ENCODE peak calls at places on chromosomes 6 and 20, in eight cellular contexts. One of them, this sample, is unnamed. For H3K27me3, the result is how much of the 10 kb centered on the place peaks cover.

GRCh38 chr6:47741807-47742206 is 40.0 kb upstream of the OPN5 start:
- DNase-seq in prostate gland: no peak
- DNase-seq in breast epithelium: no peak
- DNase-seq in left ventricle myocardium inferior: no peak
- DNase-seq in cardiac muscle cell: no peak
- DNase-seq in AG04450: no peak
- DNase-seq in hepatocyte: peak
- DNase-seq in GM23338: no peak
- DNase-seq in this sample: peak

GRCh38 chr6:148735996-148736395 is 10.8 kb upstream of the UST start:
- DNase-seq in left ventricle myocardium inferior: no peak
- DNase-seq in prostate gland: no peak
- DNase-seq in GM23338: no peak
- DNase-seq in AG04450: no peak
- DNase-seq in cardiac muscle cell: no peak
- DNase-seq in breast epithelium: no peak
- DNase-seq in hepatocyte: no peak
- DNase-seq in this sample: no peak

GRCh38 chr20:62210496-62210855 is 9.6 kb downstream of the HRH3 start:
- DNase-seq in hepatocyte: no peak
- DNase-seq in cardiac muscle cell: no peak
- DNase-seq in AG04450: no peak
- DNase-seq in left ventricle myocardium inferior: no peak
- DNase-seq in GM23338: no peak
- DNase-seq in breast epithelium: no peak
- DNase-seq in prostate gland: no peak
- DNase-seq in this sample: no peak

GRCh38 chr6:89368107-89368506 is 15.6 kb upstream of the UBE2J1 start:
- DNase-seq in prostate gland: no peak
- DNase-seq in cardiac muscle cell: peak
- DNase-seq in breast epithelium: no peak
- DNase-seq in GM23338: peak
- DNase-seq in AG04450: no peak
- DNase-seq in hepatocyte: peak
- DNase-seq in left ventricle myocardium inferior: peak
- DNase-seq in this sample: peak

GRCh38 chr20:60815656-60816055 is 436.4 kb upstream of the CDH4 start:
- DNase-seq in prostate gland: no peak
- DNase-seq in AG04450: no peak
- DNase-seq in breast epithelium: no peak
- DNase-seq in left ventricle myocardium inferior: no peak
- DNase-seq in cardiac muscle cell: no peak
- DNase-seq in GM23338: no peak
- DNase-seq in hepatocyte: no peak
- DNase-seq in this sample: no peak

GRCh38 chr6:166567107-166567506 is 19.4 kb downstream of the RAMACL start:
- DNase-seq in left ventricle myocardium inferior: no peak
- DNase-seq in GM23338: no peak
- DNase-seq in breast epithelium: no peak
- DNase-seq in hepatocyte: peak
- DNase-seq in cardiac muscle cell: no peak
- DNase-seq in AG04450: peak
- DNase-seq in prostate gland: no peak
- DNase-seq in this sample: peak

GRCh38 chr6:158230967-158231550 is 62.9 kb downstream of the GTF2H5 start:
- DNase-seq in hepatocyte: no peak
- DNase-seq in breast epithelium: no peak
- DNase-seq in GM23338: no peak
- DNase-seq in prostate gland: no peak
- DNase-seq in left ventricle myocardium inferior: no peak
- DNase-seq in AG04450: no peak
- DNase-seq in cardiac muscle cell: no peak
- DNase-seq in this sample: no peak

GRCh38 chr20:38893056-38893455 is 33.2 kb upstream of the FAM83D start:
- DNase-seq in left ventricle myocardium inferior: no peak
- DNase-seq in GM23338: no peak
- DNase-seq in hepatocyte: no peak
- DNase-seq in AG04450: no peak
- DNase-seq in prostate gland: no peak
- DNase-seq in breast epithelium: no peak
- DNase-seq in cardiac muscle cell: no peak
- DNase-seq in this sample: no peak

GRCh38 chr6:121485359-121485809 is 49.9 kb downstream of the GJA1 start:
- DNase-seq in breast epithelium: no peak
- DNase-seq in left ventricle myocardium inferior: no peak
- DNase-seq in GM23338: peak
- DNase-seq in cardiac muscle cell: no peak
- DNase-seq in AG04450: no peak
- DNase-seq in hepatocyte: peak
- DNase-seq in prostate gland: no peak
- DNase-seq in this sample: peak

GRCh38 chr20:50982372-50982771 is 23.8 kb downstream of the MOCS3 start:
- DNase-seq in hepatocyte: peak
- DNase-seq in AG04450: no peak
- DNase-seq in breast epithelium: peak
- DNase-seq in left ventricle myocardium inferior: no peak
- DNase-seq in prostate gland: peak
- DNase-seq in cardiac muscle cell: no peak
- DNase-seq in GM23338: no peak
- DNase-seq in this sample: peak

GRCh38 chr6:57173056-57173885 is 1.1 kb downstream of the BAG2 start:
- DNase-seq in AG04450: no peak
- DNase-seq in hepatocyte: peak
- DNase-seq in GM23338: peak
- DNase-seq in breast epithelium: no peak
- DNase-seq in cardiac muscle cell: peak
- DNase-seq in left ventricle myocardium inferior: no peak
- DNase-seq in prostate gland: no peak
- DNase-seq in this sample: peak

GRCh38 chr6:131765081-131765852 is 42.6 kb upstream of the ENPP1 start:
- DNase-seq in AG04450: no peak
- DNase-seq in breast epithelium: no peak
- DNase-seq in prostate gland: no peak
- DNase-seq in cardiac muscle cell: no peak
- DNase-seq in hepatocyte: no peak
- DNase-seq in GM23338: no peak
- DNase-seq in left ventricle myocardium inferior: no peak
- DNase-seq in this sample: no peak

GRCh38 chr20:35305682-35306556 is 13.7 kb upstream of the FAM83C start:
- DNase-seq in breast epithelium: peak
- DNase-seq in hepatocyte: peak
- DNase-seq in left ventricle myocardium inferior: no peak
- DNase-seq in cardiac muscle cell: no peak
- DNase-seq in AG04450: peak
- DNase-seq in prostate gland: no peak
- DNase-seq in GM23338: no peak
- DNase-seq in this sample: peak

GRCh38 chr20:31257364-31257763 is at the start of gene DEFB115:
- DNase-seq in breast epithelium: no peak
- DNase-seq in GM23338: no peak
- DNase-seq in left ventricle myocardium inferior: no peak
- DNase-seq in AG04450: no peak
- DNase-seq in hepatocyte: no peak
- DNase-seq in cardiac muscle cell: no peak
- DNase-seq in prostate gland: no peak
- DNase-seq in this sample: no peak

GRCh38 chr6:140043762-140044378 is 669.4 kb upstream of the CITED2 start:
- DNase-seq in prostate gland: no peak
- DNase-seq in breast epithelium: no peak
- DNase-seq in AG04450: no peak
- DNase-seq in left ventricle myocardium inferior: no peak
- DNase-seq in GM23338: no peak
- DNase-seq in cardiac muscle cell: no peak
- DNase-seq in hepatocyte: no peak
- DNase-seq in this sample: peak

GRCh38 chr20:49171928-49172327 is 16.2 kb downstream of the STAU1 start:
- DNase-seq in hepatocyte: no peak
- DNase-seq in left ventricle myocardium inferior: no peak
- DNase-seq in cardiac muscle cell: no peak
- DNase-seq in breast epithelium: no peak
- DNase-seq in prostate gland: no peak
- DNase-seq in AG04450: no peak
- DNase-seq in GM23338: no peak
- DNase-seq in this sample: no peak

GRCh38 chr6:7633361-7633760 is 43.4 kb downstream of the SNRNP48 start:
- DNase-seq in breast epithelium: no peak
- DNase-seq in left ventricle myocardium inferior: no peak
- DNase-seq in hepatocyte: no peak
- DNase-seq in prostate gland: no peak
- DNase-seq in AG04450: no peak
- DNase-seq in GM23338: no peak
- DNase-seq in cardiac muscle cell: no peak
- DNase-seq in this sample: no peak

GRCh38 chr6:10373642-10374359 is 41.1 kb downstream of the TFAP2A start:
- DNase-seq in hepatocyte: no peak
- DNase-seq in cardiac muscle cell: no peak
- DNase-seq in GM23338: no peak
- DNase-seq in prostate gland: no peak
- DNase-seq in left ventricle myocardium inferior: no peak
- DNase-seq in breast epithelium: no peak
- DNase-seq in AG04450: no peak
- DNase-seq in this sample: peak

GRCh38 chr20:50591233-50591852 is 81.2 kb downstream of the PTPN1 start:
- DNase-seq in GM23338: no peak
- DNase-seq in left ventricle myocardium inferior: no peak
- DNase-seq in prostate gland: no peak
- DNase-seq in breast epithelium: no peak
- DNase-seq in cardiac muscle cell: no peak
- DNase-seq in hepatocyte: no peak
- DNase-seq in AG04450: no peak
- DNase-seq in this sample: no peak

GRCh38 chr6:158467923-158468322 is 92.0 kb upstream of the TMEM181 start:
- DNase-seq in GM23338: peak
- DNase-seq in prostate gland: no peak
- DNase-seq in breast epithelium: no peak
- DNase-seq in AG04450: no peak
- DNase-seq in cardiac muscle cell: no peak
- DNase-seq in left ventricle myocardium inferior: no peak
- DNase-seq in hepatocyte: no peak
- DNase-seq in this sample: no peak

GRCh38 chr6:71410681-71411080 is 122.1 kb downstream of the OGFRL1 start:
- DNase-seq in hepatocyte: no peak
- DNase-seq in AG04450: no peak
- DNase-seq in cardiac muscle cell: no peak
- DNase-seq in breast epithelium: no peak
- DNase-seq in GM23338: no peak
- DNase-seq in prostate gland: no peak
- DNase-seq in left ventricle myocardium inferior: no peak
- DNase-seq in this sample: no peak

GRCh38 chr20:25213566-25214415 is 18.3 kb downstream of the ENTPD6 start:
- DNase-seq in left ventricle myocardium inferior: no peak
- DNase-seq in hepatocyte: no peak
- DNase-seq in cardiac muscle cell: no peak
- DNase-seq in breast epithelium: no peak
- DNase-seq in prostate gland: no peak
- DNase-seq in AG04450: no peak
- DNase-seq in GM23338: no peak
- DNase-seq in this sample: no peak
- H3K4me3 ChIP-seq in left ventricle myocardium inferior: no peak
- H3K4me3 ChIP-seq in hepatocyte: no peak
- H3K4me3 ChIP-seq in cardiac muscle cell: no peak
- H3K4me3 ChIP-seq in breast epithelium: no peak
- H3K4me3 ChIP-seq in prostate gland: no peak
- H3K4me3 ChIP-seq in AG04450: no peak
- H3K4me3 ChIP-seq in GM23338: no peak
- H3K4me3 ChIP-seq in this sample: no peak

GRCh38 chr20:57709823-57710799 is at the start of gene PMEPA1:
- DNase-seq in breast epithelium: peak
- DNase-seq in GM23338: peak
- DNase-seq in prostate gland: peak
- DNase-seq in AG04450: peak
- DNase-seq in cardiac muscle cell: peak
- DNase-seq in hepatocyte: peak
- DNase-seq in left ventricle myocardium inferior: peak
- DNase-seq in this sample: peak

GRCh38 chr20:57707320-57707719 is 2.5 kb downstream of the PMEPA1 start:
- DNase-seq in AG04450: no peak
- DNase-seq in cardiac muscle cell: no peak
- DNase-seq in left ventricle myocardium inferior: no peak
- DNase-seq in prostate gland: no peak
- DNase-seq in hepatocyte: no peak
- DNase-seq in GM23338: no peak
- DNase-seq in breast epithelium: no peak
- DNase-seq in this sample: no peak

GRCh38 chr20:57710841-57711240 is 1.0 kb upstream of the PMEPA1 start:
- DNase-seq in breast epithelium: no peak
- DNase-seq in cardiac muscle cell: no peak
- DNase-seq in hepatocyte: no peak
- DNase-seq in prostate gland: no peak
- DNase-seq in left ventricle myocardium inferior: no peak
- DNase-seq in AG04450: no peak
- DNase-seq in GM23338: no peak
- DNase-seq in this sample: no peak

GRCh38 chr20:57707849-57708693 is 1.7 kb downstream of the PMEPA1 start:
- DNase-seq in cardiac muscle cell: peak
- DNase-seq in AG04450: no peak
- DNase-seq in left ventricle myocardium inferior: no peak
- DNase-seq in prostate gland: peak
- DNase-seq in breast epithelium: no peak
- DNase-seq in hepatocyte: no peak
- DNase-seq in GM23338: no peak
- DNase-seq in this sample: no peak

GRCh38 chr20:57708694-57709673 is 831 bp downstream of the PMEPA1 start:
- DNase-seq in AG04450: no peak
- DNase-seq in hepatocyte: peak
- DNase-seq in prostate gland: no peak
- DNase-seq in cardiac muscle cell: peak
- DNase-seq in breast epithelium: no peak
- DNase-seq in left ventricle myocardium inferior: peak
- DNase-seq in GM23338: no peak
- DNase-seq in this sample: no peak
- TF ChIP-seq CTCF in AG04450: no peak
- TF ChIP-seq CTCF in hepatocyte: no peak
- TF ChIP-seq CTCF in prostate gland: no peak
- TF ChIP-seq CTCF in cardiac muscle cell: no peak
- TF ChIP-seq CTCF in breast epithelium: no peak
- TF ChIP-seq CTCF in left ventricle myocardium inferior: no peak
- TF ChIP-seq CTCF in GM23338: no peak
- TF ChIP-seq CTCF in this sample: no peak

GRCh38 chr20:13844296-13844695 is 59.5 kb downstream of the NDUFAF5 start:
- DNase-seq in prostate gland: no peak
- DNase-seq in breast epithelium: no peak
- DNase-seq in GM23338: no peak
- DNase-seq in hepatocyte: no peak
- DNase-seq in left ventricle myocardium inferior: no peak
- DNase-seq in cardiac muscle cell: no peak
- DNase-seq in AG04450: no peak
- DNase-seq in this sample: no peak
- H3K27me3 ChIP-seq in prostate gland: under half
- H3K27me3 ChIP-seq in breast epithelium: under half
- H3K27me3 ChIP-seq in GM23338: under half
- H3K27me3 ChIP-seq in hepatocyte: under half
- H3K27me3 ChIP-seq in left ventricle myocardium inferior: under half
- H3K27me3 ChIP-seq in cardiac muscle cell: under half
- H3K27me3 ChIP-seq in AG04450: under half
- H3K27me3 ChIP-seq in this sample: under half

DNA sequence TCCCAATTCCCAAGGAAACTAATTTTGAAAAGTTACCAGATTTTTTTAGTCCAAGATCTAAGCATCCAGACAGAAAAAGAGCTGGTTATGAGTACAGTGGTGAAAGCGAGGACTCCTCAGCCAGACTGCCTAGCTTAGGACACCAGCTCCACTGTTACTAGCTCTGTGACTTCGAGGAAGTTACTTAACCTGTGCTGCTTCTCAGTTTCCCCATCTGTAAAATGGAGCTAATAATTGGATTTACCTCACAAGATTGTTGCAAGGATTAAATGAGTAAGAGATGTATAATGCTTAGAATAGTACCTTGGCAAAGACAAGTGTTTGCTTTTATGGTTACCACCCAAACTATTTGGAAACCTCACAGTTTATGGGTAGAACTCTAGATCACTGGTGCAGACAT is 1.1 kb downstream of the NT5DC1 start:
- DNase-seq in prostate gland: no peak
- DNase-seq in breast epithelium: no peak
- DNase-seq in hepatocyte: no peak
- DNase-seq in GM23338: no peak
- DNase-seq in left ventricle myocardium inferior: no peak
- DNase-seq in cardiac muscle cell: no peak
- DNase-seq in AG04450: no peak
- DNase-seq in this sample: no peak
- H3K4me3 ChIP-seq in prostate gland: peak
- H3K4me3 ChIP-seq in breast epithelium: peak
- H3K4me3 ChIP-seq in hepatocyte: peak
- H3K4me3 ChIP-seq in GM23338: peak
- H3K4me3 ChIP-seq in left ventricle myocardium inferior: peak
- H3K4me3 ChIP-seq in cardiac muscle cell: peak
- H3K4me3 ChIP-seq in AG04450: peak
- H3K4me3 ChIP-seq in this sample: peak